ENCODE peak calls at places on chromosomes 2 and 18, in seven cellular contexts. One of them, this sample, is unnamed.

GRCh38 chr2:241629762-241630435 is 7.1 kb downstream of the THAP4 start:
- DNase-seq in putamen: no peak
- DNase-seq in body of pancreas: no peak
- DNase-seq in stimulated activated CD4-positive, alpha-beta T cell treated with anti-CD3 and anti-CD28 coated beads, Interleukin-12 subunit alpha, Interleukin-12 subunit beta, amount 100 ng/mL, for 48 hours: no peak
- DNase-seq in CD4-positive, alpha-beta T cell: no peak
- DNase-seq in GF-D8: no peak
- DNase-seq in iPS DF 19.7: no peak
- DNase-seq in this sample: no peak

GRCh38 chr2:241855888-241856422 is 2.7 kb downstream of the PDCD1 start:
- DNase-seq in putamen: no peak
- DNase-seq in body of pancreas: no peak
- DNase-seq in stimulated activated CD4-positive, alpha-beta T cell treated with anti-CD3 and anti-CD28 coated beads, Interleukin-12 subunit alpha, Interleukin-12 subunit beta, amount 100 ng/mL, for 48 hours: no peak
- DNase-seq in CD4-positive, alpha-beta T cell: no peak
- DNase-seq in GF-D8: no peak
- DNase-seq in iPS DF 19.7: no peak
- DNase-seq in this sample: no peak

GRCh38 chr18:37484893-37485834 is 80.4 kb downstream of the CELF4 start:
- DNase-seq in putamen: no peak
- DNase-seq in body of pancreas: peak
- DNase-seq in stimulated activated CD4-positive, alpha-beta T cell treated with anti-CD3 and anti-CD28 coated beads, Interleukin-12 subunit alpha, Interleukin-12 subunit beta, amount 100 ng/mL, for 48 hours: no peak
- DNase-seq in CD4-positive, alpha-beta T cell: no peak
- DNase-seq in GF-D8: no peak
- DNase-seq in iPS DF 19.7: no peak
- DNase-seq in this sample: no peak

GRCh38 chr18:24022141-24022540 is 7.6 kb downstream of the TTC39C start:
- DNase-seq in putamen: no peak
- DNase-seq in body of pancreas: no peak
- DNase-seq in stimulated activated CD4-positive, alpha-beta T cell treated with anti-CD3 and anti-CD28 coated beads, Interleukin-12 subunit alpha, Interleukin-12 subunit beta, amount 100 ng/mL, for 48 hours: no peak
- DNase-seq in CD4-positive, alpha-beta T cell: no peak
- DNase-seq in GF-D8: no peak
- DNase-seq in iPS DF 19.7: no peak
- DNase-seq in this sample: no peak

GRCh38 chr18:48053881-48054586 is 123.6 kb upstream of the SMAD2 start:
- DNase-seq in putamen: no peak
- DNase-seq in body of pancreas: no peak
- DNase-seq in stimulated activated CD4-positive, alpha-beta T cell treated with anti-CD3 and anti-CD28 coated beads, Interleukin-12 subunit alpha, Interleukin-12 subunit beta, amount 100 ng/mL, for 48 hours: no peak
- DNase-seq in CD4-positive, alpha-beta T cell: no peak
- DNase-seq in GF-D8: no peak
- DNase-seq in iPS DF 19.7: no peak
- DNase-seq in this sample: no peak

GRCh38 chr2:26344581-26345283 is 1.2 kb upstream of the SELENOI start:
- DNase-seq in putamen: no peak
- DNase-seq in body of pancreas: peak
- DNase-seq in stimulated activated CD4-positive, alpha-beta T cell treated with anti-CD3 and anti-CD28 coated beads, Interleukin-12 subunit alpha, Interleukin-12 subunit beta, amount 100 ng/mL, for 48 hours: no peak
- DNase-seq in CD4-positive, alpha-beta T cell: no peak
- DNase-seq in GF-D8: no peak
- DNase-seq in iPS DF 19.7: no peak
- DNase-seq in this sample: no peak

GRCh38 chr2:142825861-142826260 is 51.6 kb upstream of the KYNU start:
- DNase-seq in putamen: peak
- DNase-seq in body of pancreas: no peak
- DNase-seq in stimulated activated CD4-positive, alpha-beta T cell treated with anti-CD3 and anti-CD28 coated beads, Interleukin-12 subunit alpha, Interleukin-12 subunit beta, amount 100 ng/mL, for 48 hours: no peak
- DNase-seq in CD4-positive, alpha-beta T cell: no peak
- DNase-seq in GF-D8: no peak
- DNase-seq in iPS DF 19.7: no peak
- DNase-seq in this sample: no peak

GRCh38 chr2:237603049-237603717 is 12.6 kb upstream of the RAB17 start:
- DNase-seq in putamen: no peak
- DNase-seq in body of pancreas: no peak
- DNase-seq in stimulated activated CD4-positive, alpha-beta T cell treated with anti-CD3 and anti-CD28 coated beads, Interleukin-12 subunit alpha, Interleukin-12 subunit beta, amount 100 ng/mL, for 48 hours: no peak
- DNase-seq in CD4-positive, alpha-beta T cell: no peak
- DNase-seq in GF-D8: no peak
- DNase-seq in iPS DF 19.7: no peak
- DNase-seq in this sample: no peak

GRCh38 chr2:101255501-101255900 is 2.8 kb downstream of the CNOT11 start:
- DNase-seq in putamen: no peak
- DNase-seq in body of pancreas: no peak
- DNase-seq in stimulated activated CD4-positive, alpha-beta T cell treated with anti-CD3 and anti-CD28 coated beads, Interleukin-12 subunit alpha, Interleukin-12 subunit beta, amount 100 ng/mL, for 48 hours: no peak
- DNase-seq in CD4-positive, alpha-beta T cell: no peak
- DNase-seq in GF-D8: no peak
- DNase-seq in iPS DF 19.7: no peak
- DNase-seq in this sample: no peak

GRCh38 chr2:189045836-189046235 is 71.7 kb downstream of the COL3A1 start:
- DNase-seq in putamen: no peak
- DNase-seq in body of pancreas: no peak
- DNase-seq in stimulated activated CD4-positive, alpha-beta T cell treated with anti-CD3 and anti-CD28 coated beads, Interleukin-12 subunit alpha, Interleukin-12 subunit beta, amount 100 ng/mL, for 48 hours: no peak
- DNase-seq in CD4-positive, alpha-beta T cell: no peak
- DNase-seq in GF-D8: no peak
- DNase-seq in iPS DF 19.7: no peak
- DNase-seq in this sample: no peak

GRCh38 chr2:78476619-78477229 is 548.8 kb upstream of the REG3G start:
- DNase-seq in putamen: no peak
- DNase-seq in body of pancreas: no peak
- DNase-seq in stimulated activated CD4-positive, alpha-beta T cell treated with anti-CD3 and anti-CD28 coated beads, Interleukin-12 subunit alpha, Interleukin-12 subunit beta, amount 100 ng/mL, for 48 hours: no peak
- DNase-seq in CD4-positive, alpha-beta T cell: no peak
- DNase-seq in GF-D8: no peak
- DNase-seq in iPS DF 19.7: no peak
- DNase-seq in this sample: no peak

GRCh38 chr2:152571035-152571766 is 146.1 kb downstream of the PRPF40A start:
- DNase-seq in putamen: no peak
- DNase-seq in body of pancreas: no peak
- DNase-seq in stimulated activated CD4-positive, alpha-beta T cell treated with anti-CD3 and anti-CD28 coated beads, Interleukin-12 subunit alpha, Interleukin-12 subunit beta, amount 100 ng/mL, for 48 hours: no peak
- DNase-seq in CD4-positive, alpha-beta T cell: no peak
- DNase-seq in GF-D8: no peak
- DNase-seq in iPS DF 19.7: no peak
- DNase-seq in this sample: no peak

GRCh38 chr18:79609021-79609461 is 70.6 kb upstream of the CTDP1 start:
- DNase-seq in putamen: no peak
- DNase-seq in body of pancreas: no peak
- DNase-seq in stimulated activated CD4-positive, alpha-beta T cell treated with anti-CD3 and anti-CD28 coated beads, Interleukin-12 subunit alpha, Interleukin-12 subunit beta, amount 100 ng/mL, for 48 hours: no peak
- DNase-seq in CD4-positive, alpha-beta T cell: no peak
- DNase-seq in GF-D8: no peak
- DNase-seq in iPS DF 19.7: no peak
- DNase-seq in this sample: no peak

This sample was measured in CD8-positive, alpha-beta T cell.